ENCODE peak calls at places on chromosomes 6 and 20, in eight cellular contexts. G is activated T-cell treated with anti-CD3 and anti-CD28 coated beads for 4 hours, N is stomach, I is iPS DF 19.7, D is GM10248, M is left cardiac atrium, Q is H54, Y is substantia nigra. B is an unnamed sample.

GRCh38 chr6:159110013-159110412 is 59.2 kb upstream of the FNDC1 start:
- DNase-seq in G (no peak), N (peak; percentile 31), I (peak; percentile 47), D (no peak), M (no peak), Q (peak; percentile 25), Y (no peak), B (no peak)

GRCh38 chr6:11033825-11034224 is 10.3 kb downstream of the ELOVL2 start:
- DNase-seq in G (no peak), N (no peak), I (no peak), D (no peak), M (no peak), Q (peak; percentile 57), Y (no peak), B (no peak)

GRCh38 chr6:37242042-37242428 is 15.5 kb upstream of the TBC1D22B start:
- DNase-seq in G (no peak), N (no peak), I (no peak), D (no peak), M (no peak), Q (no peak), Y (no peak), B (no peak)

GRCh38 chr6:75402296-75402695 is 91.3 kb downstream of the FILIP1 start:
- DNase-seq in G (no peak), N (no peak), I (no peak), D (no peak), M (peak; percentile 25), Q (no peak), Y (no peak), B (no peak)

GRCh38 chr20:32589256-32589655 is 4.1 kb upstream of the NOL4L start:
- DNase-seq in G (no peak), N (no peak), I (no peak), D (no peak), M (no peak), Q (peak; percentile 80), Y (no peak), B (no peak)

GRCh38 chr20:20521736-20522135 is 153.8 kb downstream of the INSM1 start:
- DNase-seq in G (no peak), N (no peak), I (no peak), D (no peak), M (no peak), Q (no peak), Y (no peak), B (no peak)

GRCh38 chr20:3811421-3812258 is 8.7 kb upstream of the AP5S1 start:
- DNase-seq in G (peak; percentile 88), N (peak; percentile 99), I (no peak), D (no peak), M (peak; percentile 98), Q (peak; percentile 84), Y (peak; percentile 93), B (no peak)

GRCh38 chr20:46332373-46333135 is 24.3 kb upstream of the CDH22 start:
- DNase-seq in G (no peak), N (no peak), I (no peak), D (no peak), M (no peak), Q (no peak), Y (no peak), B (no peak)

GRCh38 chr20:37390891-37391525 is 45.1 kb downstream of the SRC start:
- DNase-seq in G (no peak), N (no peak), I (no peak), D (no peak), M (no peak), Q (no peak), Y (no peak), B (no peak)

GRCh38 chr6:84536914-84537638 is 227.3 kb downstream of the TBX18 start:
- DNase-seq in G (no peak), N (no peak), I (no peak), D (no peak), M (no peak), Q (no peak), Y (no peak), B (no peak)